ENCODE peak calls at places on chromosomes 3 and 15, in four cellular contexts. D, M, F and O are unnamed samples.

GRCh38 chr3:45218578-45219390 is 7.3 kb downstream of the TMEM158 start:
- DNase-seq in D (no peak), M (no peak), F (no peak), O (peak)

GRCh38 chr15:88385078-88385700 is 82.0 kb downstream of the MRPL46 start:
- DNase-seq in D (no peak), M (no peak), F (no peak), O (peak)

GRCh38 chr3:32238816-32239637 is 547 bp downstream of the CMTM8 start:
- DNase-seq in D (peak), M (no peak), F (no peak), O (peak)

GRCh38 chr3:40043444-40043755 is 234.0 kb downstream of the MYRIP start:
- DNase-seq in D (no peak), M (peak), F (no peak), O (peak)

GRCh38 chr15:41789237-41789636 is 15.0 kb downstream of the MAPKBP1 start:
- DNase-seq in D (no peak), M (no peak), F (no peak), O (no peak)

GRCh38 chr3:14758297-14758696 is 60.5 kb upstream of the FGD5 start:
- DNase-seq in D (no peak), M (no peak), F (no peak), O (no peak)

GRCh38 chr3:125125822-125126245 is 70.0 kb upstream of the HEG1 start:
- DNase-seq in D (no peak), M (no peak), F (no peak), O (peak)

GRCh38 chr3:142495103-142495502 is 47.3 kb upstream of the XRN1 start:
- DNase-seq in D (no peak), M (no peak), F (no peak), O (no peak)

GRCh38 chr3:118089563-118089962 is 945.1 kb downstream of the IGSF11 start:
- DNase-seq in D (no peak), M (no peak), F (no peak), O (no peak)

GRCh38 chr15:34039506-34040123 is 611 bp upstream of the AVEN start:
- DNase-seq in D (no peak), M (no peak), F (no peak), O (no peak)

GRCh38 chr3:125051715-125052581 is 3.8 kb downstream of the HEG1 start:
- DNase-seq in D (peak), M (no peak), F (no peak), O (peak)

GRCh38 chr3:27728195-27729087 is 6.3 kb upstream of the EOMES start:
- DNase-seq in D (no peak), M (no peak), F (peak), O (no peak)

GRCh38 chr3:127630811-127631714 is 2.1 kb downstream of the PODXL2 start:
- DNase-seq in D (no peak), M (no peak), F (peak), O (no peak)

GRCh38 chr15:70054366-70054765 is 43.4 kb downstream of the TLE3 start:
- DNase-seq in D (no peak), M (no peak), F (no peak), O (no peak)

GRCh38 chr15:73127302-73127936 is 75.2 kb downstream of the NEO1 start:
- DNase-seq in D (peak), M (peak), F (no peak), O (peak)

GRCh38 chr3:172159376-172159775 is 120.0 kb downstream of the FNDC3B start:
- DNase-seq in D (no peak), M (no peak), F (no peak), O (no peak)

GRCh38 chr15:92803852-92804609 is 96.1 kb upstream of the CHD2 start:
- DNase-seq in D (peak), M (no peak), F (peak), O (peak)

GRCh38 chr15:70722266-70723123 is 40.9 kb downstream of the UACA start:
- DNase-seq in D (no peak), M (no peak), F (peak), O (peak)

GRCh38 chr15:58392611-58393161 is 39.1 kb upstream of the LIPC start:
- DNase-seq in D (no peak), M (no peak), F (no peak), O (no peak)

GRCh38 chr3:188956839-188957489 is 214.8 kb upstream of the TPRG1 start:
- DNase-seq in D (no peak), M (peak), F (peak), O (peak)

GRCh38 chr15:65576669-65577068 is 34.3 kb downstream of the INTS14 start:
- DNase-seq in D (no peak), M (no peak), F (no peak), O (peak)

GRCh38 chr3:57006048-57006709 is 54.3 kb upstream of the SPATA12 start:
- DNase-seq in D (no peak), M (peak), F (no peak), O (no peak)

GRCh38 chr15:90930861-90931629 is 1.3 kb downstream of the HDDC3 start:
- DNase-seq in D (no peak), M (no peak), F (peak), O (no peak)

GRCh38 chr3:187880438-187880837 is 135.2 kb upstream of the BCL6 start:
- DNase-seq in D (no peak), M (no peak), F (no peak), O (peak)

GRCh38 chr3:150184426-150185071 is 213.9 kb upstream of the PFN2 start:
- DNase-seq in D (no peak), M (no peak), F (no peak), O (no peak)

GRCh38 chr3:125351814-125352456 is 23.2 kb downstream of the ZNF148 start:
- DNase-seq in D (no peak), M (no peak), F (no peak), O (peak)

GRCh38 chr15:98177950-98178848 is 217.7 kb downstream of the ARRDC4 start:
- DNase-seq in D (no peak), M (no peak), F (peak), O (peak)

GRCh38 chr15:68375191-68375631 is 56.8 kb downstream of the ITGA11 start:
- DNase-seq in D (no peak), M (no peak), F (no peak), O (no peak)

GRCh38 chr3:113274959-113275556 is 63.7 kb downstream of the BOC start:
- DNase-seq in D (no peak), M (no peak), F (no peak), O (no peak)

GRCh38 chr3:60552581-60552980 is 698.7 kb downstream of the FHIT start:
- DNase-seq in D (no peak), M (no peak), F (no peak), O (no peak)

GRCh38 chr3:43872301-43872700 is 181.6 kb downstream of the ABHD5 start:
- DNase-seq in D (no peak), M (no peak), F (no peak), O (peak)

GRCh38 chr3:66858656-66859381 is 139.3 kb upstream of the KBTBD8 start:
- DNase-seq in D (no peak), M (no peak), F (no peak), O (no peak)

GRCh38 chr15:57288926-57289650 is 87.2 kb upstream of the CGNL1 start:
- DNase-seq in D (no peak), M (no peak), F (no peak), O (peak)

GRCh38 chr3:66350601-66351000 is 129.8 kb downstream of the SLC25A26 start:
- DNase-seq in D (no peak), M (no peak), F (no peak), O (no peak)

GRCh38 chr15:28975766-28976179 is 90.0 kb downstream of the APBA2 start:
- DNase-seq in D (peak), M (peak), F (no peak), O (peak)

GRCh38 chr15:40978141-40978540 is 24.9 kb downstream of the CHAC1 start:
- DNase-seq in D (no peak), M (no peak), F (no peak), O (no peak)

GRCh38 chr15:64013179-64014043 is 32.9 kb downstream of the DAPK2 start:
- DNase-seq in D (peak), M (no peak), F (no peak), O (peak)

GRCh38 chr3:32000877-32001276 is 19.3 kb downstream of the ZNF860 start:
- DNase-seq in D (no peak), M (no peak), F (no peak), O (no peak)